ENCODE peak calls at places on chromosomes 5 and 9, in five cellular contexts. J is HFFc6; H is natural killer cell treated with Interleukin-12 subunit alpha and Interleukin-12 subunit beta and Interleukin-15 and Interleukin-18, amount 100 ng/mL, for 72 hours; F is stimulated activated CD4-positive, alpha-beta T cell treated with anti-CD3 and anti-CD28 coated beads, Interleukin-12 subunit alpha, Interleukin-12 subunit beta, amount 100 ng/mL, for 48 hours; G is C1 segment of cervical spinal cord. I is an unnamed sample.

GRCh38 chr5:80736730-80737129 is 81.9 kb upstream of the DHFR start:
- DNase-seq in J (peak; percentile 65), F (no peak), H (no peak), G (no peak), I (no peak)

GRCh38 chr9:19641046-19641445 is 147.8 kb downstream of the SLC24A2 start:
- DNase-seq in H (no peak), J (no peak), F (no peak), G (no peak), I (no peak)

GRCh38 chr5:65902104-65902503 is 24.3 kb upstream of the ERBIN start:
- DNase-seq in J (no peak), F (no peak), G (no peak), H (no peak), I (no peak)

GRCh38 chr5:7759257-7759871 is 91.6 kb downstream of the CFAP90 start:
- DNase-seq in H (no peak), J (no peak), F (no peak), G (no peak), I (no peak)

GRCh38 chr9:110115341-110115820 is 92.6 kb downstream of the C9orf152 start:
- DNase-seq in J (no peak), G (no peak), H (no peak), F (no peak), I (no peak)

GRCh38 chr5:73623060-73623459 is 2.9 kb upstream of the ARHGEF28 start:
- DNase-seq in G (no peak), H (no peak), F (no peak), J (no peak), I (no peak)

GRCh38 chr9:109956811-109957440 is 176.9 kb downstream of the PALM2AKAP2 start:
- DNase-seq in H (no peak), G (no peak), J (no peak), F (no peak), I (no peak)

GRCh38 chr5:173885481-173886010 is 2.6 kb upstream of the CPEB4 start:
- DNase-seq in G (no peak), J (no peak), F (no peak), H (no peak), I (no peak)

GRCh38 chr5:135189024-135189423 is 155.0 kb upstream of the PITX1 start:
- DNase-seq in G (no peak), F (no peak), H (no peak), J (no peak), I (no peak)

GRCh38 chr5:43231977-43232376 is 40.0 kb downstream of the NIM1K start:
- DNase-seq in G (no peak), F (no peak), J (no peak), H (no peak), I (no peak)

GRCh38 chr9:124680049-124680448 is 91.1 kb downstream of the NR6A1 start:
- DNase-seq in F (no peak), H (no peak), G (no peak), J (no peak), I (no peak)

GRCh38 chr9:69653261-69653660 is 18.9 kb downstream of the APBA1 start:
- DNase-seq in H (no peak), G (no peak), F (no peak), J (no peak), I (no peak)

GRCh38 chr5:923473-923873 is 30.8 kb downstream of the TRIP13 start:
- DNase-seq in H (peak; percentile 83), G (peak; percentile 59), J (peak; percentile 45), F (peak; percentile 40), I (peak; percentile 41)

GRCh38 chr9:125161284-125161918 is 18.1 kb upstream of the SCAI start:
- DNase-seq in H (no peak), J (no peak), G (no peak), F (no peak), I (no peak)

GRCh38 chr9:112764837-112765236 is 14.3 kb downstream of the SNX30 start:
- DNase-seq in J (no peak), H (no peak), F (no peak), G (no peak), I (no peak)

GRCh38 chr5:23412011-23412410 is 95.4 kb upstream of the PRDM9 start:
- DNase-seq in F (no peak), G (no peak), J (no peak), H (no peak), I (no peak)

GRCh38 chr9:121393318-121393717 is 23.3 kb upstream of the STOM start:
- DNase-seq in H (no peak), J (no peak), G (no peak), F (no peak), I (no peak)

GRCh38 chr9:95512751-95513120 is 4.0 kb downstream of the PTCH1 start:
- DNase-seq in G (no peak), F (no peak), H (no peak), J (no peak), I (no peak)

GRCh38 chr5:9927106-9927505 is 297.0 kb upstream of the TAS2R1 start:
- DNase-seq in F (no peak), J (peak; percentile 52), G (no peak), H (no peak), I (no peak)

GRCh38 chr9:18422296-18423036 is 51.5 kb upstream of the ADAMTSL1 start:
- DNase-seq in H (no peak), J (no peak), F (no peak), G (no peak), I (no peak)

GRCh38 chr5:71836547-71837112 is 117.6 kb downstream of the CARTPT start:
- DNase-seq in F (no peak), J (no peak), H (no peak), G (no peak), I (no peak)

GRCh38 chr5:27158775-27159174 is 120.4 kb upstream of the CDH9 start:
- DNase-seq in J (peak; percentile 3), G (no peak), H (no peak), F (no peak), I (no peak)

GRCh38 chr9:129027685-129028191 is 393 bp downstream of the SH3GLB2 start:
- DNase-seq in H (peak; percentile 74), F (peak; percentile 36), J (no peak), G (no peak), I (peak; percentile 78)

GRCh38 chr9:72044095-72044494 is 16.3 kb downstream of the C9orf57 start:
- DNase-seq in H (no peak), J (no peak), G (no peak), F (no peak), I (no peak)

GRCh38 chr5:116881921-116882531 is 307.4 kb upstream of the SEMA6A start:
- DNase-seq in J (no peak), H (no peak), G (no peak), F (no peak), I (no peak)

GRCh38 chr5:81428866-81429265 is 34.9 kb upstream of the ACOT12 start:
- DNase-seq in J (no peak), G (no peak), F (no peak), H (no peak), I (no peak)

GRCh38 chr5:33317271-33317670 is 123.5 kb upstream of the TARS1 start:
- DNase-seq in F (no peak), G (no peak), H (no peak), J (no peak), I (no peak)

GRCh38 chr5:172365948-172366608 is 82.5 kb upstream of the UBTD2 start:
- DNase-seq in H (no peak), F (no peak), G (no peak), J (no peak), I (no peak)

GRCh38 chr5:9898319-9898718 is 268.2 kb upstream of the TAS2R1 start:
- DNase-seq in G (no peak), F (no peak), H (no peak), J (peak; percentile 51), I (no peak)

GRCh38 chr9:108550111-108550510 is 305.7 kb downstream of the ACTL7B start:
- DNase-seq in G (no peak), J (no peak), F (no peak), H (no peak), I (no peak)

GRCh38 chr5:110045153-110045552 is 355.4 kb downstream of the MAN2A1 start:
- DNase-seq in H (no peak), F (no peak), J (no peak), G (no peak), I (no peak)

GRCh38 chr5:6454628-6455053 is 6.0 kb downstream of the UBE2QL1 start:
- DNase-seq in G (no peak), J (no peak), F (no peak), H (no peak), I (no peak)

GRCh38 chr5:91194861-91195460 is 188.2 kb downstream of the ARRDC3 start:
- DNase-seq in H (no peak), J (no peak), G (no peak), F (no peak), I (no peak)

I was measured in activated effector memory CD4-positive, alpha-beta T cell treated with Interleukin-2 at 50 U/mL for 16 hours.